ENCODE peak calls at places on chromosomes 11 and 22, in four cellular contexts. I is stimulated activated CD8-positive, alpha-beta memory T cell treated with anti-CD3 and anti-CD28 coated beads, Interleukin-15, amount 100 ng/mL, for 4 hours; E is ovary; P is stimulated activated CD4-positive, alpha-beta T cell treated with anti-CD3 and anti-CD28 coated beads, TNF-alpha, amount 100 ng/mL, for 4 hours. X is an unnamed sample.

GRCh38 chr11:7589861-7590260 is 76.1 kb downstream of the PPFIBP2 start:
- DNase-seq in E (no peak), P (no peak), I (no peak), X (no peak)

GRCh38 chr11:40161855-40162410 is 1297.5 kb downstream of the LRRC4C start:
- DNase-seq in P (no peak), I (no peak), E (no peak), X (no peak)

GRCh38 chr11:68889948-68890446 is 13.6 kb downstream of the MRPL21 start:
- DNase-seq in I (no peak), P (no peak), E (peak; percentile 31), X (peak; percentile 77)

GRCh38 chr11:12448131-12448939 is 71.0 kb downstream of the PARVA start:
- DNase-seq in I (no peak), P (no peak), E (no peak), X (no peak)

GRCh38 chr11:10993640-10994039 is 135.8 kb upstream of the ZBED5 start:
- DNase-seq in E (no peak), I (no peak), P (no peak), X (no peak)

GRCh38 chr11:5297671-5298070 is 4.1 kb downstream of the OR51B4 start:
- DNase-seq in E (no peak), I (no peak), P (no peak), X (peak; percentile 27)

GRCh38 chr11:117827521-117828511 is 3.3 kb upstream of the FXYD2 start:
- DNase-seq in E (no peak), P (no peak), I (no peak), X (no peak)

GRCh38 chr11:134541951-134542350 is 129.9 kb upstream of the B3GAT1 start:
- DNase-seq in I (no peak), E (no peak), P (no peak), X (no peak)

GRCh38 chr11:93905384-93905783 is 55.0 kb upstream of the VSTM5 start:
- DNase-seq in P (no peak), I (no peak), E (no peak), X (peak; percentile 41)

GRCh38 chr11:6670202-6670830 is 12.8 kb downstream of the MRPL17 start:
- DNase-seq in I (no peak), P (no peak), E (no peak), X (no peak)

GRCh38 chr11:102177974-102178631 is 67.9 kb downstream of the YAP1 start:
- DNase-seq in I (no peak), P (no peak), E (no peak), X (peak; percentile 78)

GRCh38 chr11:73578786-73579185 is 19.1 kb downstream of the FAM168A start:
- DNase-seq in E (no peak), I (no peak), P (no peak), X (no peak)

GRCh38 chr11:72478596-72479143 is 44.3 kb upstream of the CLPB start:
- DNase-seq in I (no peak), P (no peak), E (no peak), X (no peak)

GRCh38 chr11:13924801-13925327 is 37.7 kb upstream of the SPON1 start:
- DNase-seq in I (no peak), E (no peak), P (no peak), X (no peak)

GRCh38 chr11:72813740-72814138 is 472 bp upstream of the ATG16L2 start:
- DNase-seq in E (peak; percentile 78), P (no peak), I (peak; percentile 60), X (peak; percentile 65)

GRCh38 chr11:131137046-131137445 is 220.8 kb upstream of the SNX19 start:
- DNase-seq in I (no peak), E (no peak), P (no peak), X (peak; percentile 83)

GRCh38 chr11:26985941-26986340 is 8.0 kb upstream of the FIBIN start:
- DNase-seq in P (no peak), E (no peak), I (no peak), X (no peak)

GRCh38 chr22:23466351-23466750 is 113.7 kb downstream of the IGLL1 start:
- DNase-seq in P (no peak), I (no peak), E (no peak), X (no peak)

GRCh38 chr11:57482782-57483569 is 22.6 kb downstream of the RTN4RL2 start:
- DNase-seq in I (peak; percentile 42), P (peak; percentile 67), E (peak; percentile 33), X (peak; percentile 5)

GRCh38 chr11:102111011-102111786 is 952 bp downstream of the YAP1 start:
- DNase-seq in E (peak; percentile 88), P (no peak), I (no peak), X (peak; percentile 80)

GRCh38 chr11:103803062-103803461 is 233.4 kb upstream of the DDI1 start:
- DNase-seq in I (no peak), P (no peak), E (no peak), X (peak; percentile 85)

GRCh38 chr22:30036656-30037055 is 43.6 kb upstream of the HORMAD2 start:
- DNase-seq in I (no peak), P (no peak), E (no peak), X (peak; percentile 25)

GRCh38 chr11:111193924-111194490 is 51.5 kb upstream of the POU2AF2 start:
- DNase-seq in P (no peak), I (no peak), E (no peak), X (no peak)

GRCh38 chr11:75350122-75350742 is 1.2 kb downstream of the ARRB1 start:
- DNase-seq in E (no peak), P (no peak), I (no peak), X (no peak)

GRCh38 chr22:23652286-23652685 is 20.2 kb upstream of the DRICH1 start:
- DNase-seq in P (no peak), I (no peak), E (no peak), X (no peak)

GRCh38 chr11:61955031-61955415 is 4.9 kb downstream of the BEST1 start:
- DNase-seq in E (peak; percentile 77), P (no peak), I (no peak), X (peak; percentile 49)

GRCh38 chr11:1872267-1872985 is 19.3 kb downstream of the PRR33 start:
- DNase-seq in I (no peak), P (no peak), E (no peak), X (no peak)

X was measured in brain microvascular endothelial cell.